ENCODE peak calls at places on chromosomes 5 and 9, in five cellular contexts. X is fibroblast of lung, Z is osteocyte, N is upper lobe of right lung, M is lower lobe of right lung. Y is an unnamed sample.

GRCh38 chr5:66170196-66170919 is 26.3 kb downstream of the SREK1 start:
- DNase-seq in M (no peak), Z (no peak), N (no peak), X (no peak), Y (no peak)

GRCh38 chr5:124599048-124599973 is 147.1 kb downstream of the ZNF608 start:
- DNase-seq in N (no peak), X (peak; percentile 78), M (no peak), Z (no peak), Y (peak; percentile 3)

GRCh38 chr5:135544666-135545045 is 8.9 kb upstream of the NEUROG1 start:
- DNase-seq in X (no peak), M (no peak), N (no peak), Z (no peak), Y (no peak)

GRCh38 chr5:95647886-95648860 is 1.6 kb downstream of the RFESD start:
- DNase-seq in N (no peak), Z (no peak), X (peak; percentile 23), M (no peak), Y (no peak)

GRCh38 chr9:110130211-110130610 is 77.7 kb downstream of the C9orf152 start:
- DNase-seq in X (no peak), Z (no peak), N (no peak), M (no peak), Y (no peak)

GRCh38 chr5:75640826-75641225 is 29.6 kb downstream of the ANKDD1B start:
- DNase-seq in N (no peak), X (no peak), Z (no peak), M (no peak), Y (no peak)

GRCh38 chr5:74316064-74316586 is 324.4 kb downstream of the ENC1 start:
- DNase-seq in N (no peak), X (peak; percentile 83), Z (no peak), M (no peak), Y (peak; percentile 99)

GRCh38 chr9:18791074-18791473 is 241.9 kb downstream of the SAXO1 start:
- DNase-seq in X (peak; percentile 28), Z (no peak), N (no peak), M (no peak), Y (no peak)

GRCh38 chr9:91477106-91477505 is 53.5 kb upstream of the NFIL3 start:
- DNase-seq in Z (no peak), N (no peak), M (no peak), X (no peak), Y (no peak)

GRCh38 chr9:126127591-126127990 is 199.0 kb upstream of the MVB12B start:
- DNase-seq in N (no peak), X (no peak), M (no peak), Z (peak; percentile 66), Y (no peak)

GRCh38 chr9:131591845-131592208 is 46.5 kb downstream of the PRRT1B start:
- DNase-seq in N (no peak), X (no peak), Z (no peak), M (no peak), Y (no peak)

GRCh38 chr5:96329886-96330531 is 103.0 kb downstream of the PCSK1 start:
- DNase-seq in Z (no peak), N (no peak), M (no peak), X (no peak), Y (no peak)

GRCh38 chr9:107894572-107895261 is 405.1 kb upstream of the KLF4 start:
- DNase-seq in N (no peak), X (peak; percentile 97), Z (peak; percentile 11), M (no peak), Y (no peak)

GRCh38 chr5:110167384-110167783 is 477.7 kb downstream of the MAN2A1 start:
- DNase-seq in X (no peak), M (no peak), N (no peak), Z (no peak), Y (no peak)

GRCh38 chr5:105659396-105659795 is 2011.3 kb downstream of the EFNA5 start:
- DNase-seq in Z (no peak), N (no peak), M (no peak), X (no peak), Y (no peak)

GRCh38 chr5:113271753-113272454 is 162.9 kb downstream of the TSSK1B start:
- DNase-seq in Z (no peak), N (no peak), X (no peak), M (no peak), Y (no peak)

GRCh38 chr5:1285883-1286291 is 9.0 kb downstream of the TERT start:
- DNase-seq in N (peak; percentile 55), Z (peak; percentile 82), X (no peak), M (no peak), Y (no peak)

GRCh38 chr5:176389114-176389768 is 690 bp downstream of the HIGD2A start:
- DNase-seq in N (no peak), M (no peak), X (no peak), Z (no peak), Y (no peak)

GRCh38 chr5:123865641-123866040 is 353.7 kb downstream of the CSNK1G3 start:
- DNase-seq in N (no peak), Z (no peak), M (no peak), X (no peak), Y (no peak)

GRCh38 chr5:44388504-44389409 is 463 bp downstream of the FGF10 start:
- DNase-seq in Z (no peak), N (peak; percentile 57), X (peak; percentile 47), M (peak; percentile 40), Y (no peak)

GRCh38 chr5:100595152-100595811 is 60.1 kb downstream of the FAM174A start:
- DNase-seq in X (peak; percentile 97), M (peak; percentile 32), N (no peak), Z (no peak), Y (peak; percentile 89)

GRCh38 chr5:141135030-141135717 is at the start of gene PCDHB5:
- DNase-seq in X (peak; percentile 33), N (no peak), Z (no peak), M (no peak), Y (no peak)
- TF ChIP-seq CTCF in X (peak; percentile 45), N (peak; percentile 34), Z (peak; percentile 40), M (peak; percentile 32), Y (peak; percentile 68)

DNA sequence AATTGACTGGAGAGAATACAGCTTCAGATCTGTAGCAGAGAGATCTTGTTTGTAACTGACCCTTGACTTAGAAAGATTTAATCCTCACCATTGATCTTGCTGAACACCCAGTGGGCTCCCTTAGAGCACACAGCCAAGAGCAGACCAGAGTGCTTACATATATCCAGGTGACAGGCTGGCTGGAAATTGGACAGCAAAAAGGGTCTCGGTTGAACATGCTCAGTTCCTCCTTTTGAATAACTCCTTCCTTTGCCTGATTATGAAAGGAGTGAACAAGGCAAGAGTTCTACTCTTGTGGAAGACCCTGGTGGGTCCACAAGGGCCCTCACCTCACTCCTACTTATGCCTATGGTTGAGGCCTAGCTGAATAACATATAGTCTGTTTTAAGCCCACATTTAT is 134.2 kb upstream of the LHFPL2 start:
- DNase-seq in N (no peak), Z (no peak), M (no peak), X (no peak), Y (no peak)
- TF ChIP-seq CTCF in N (no peak), Z (no peak), M (no peak), X (no peak), Y (no peak)

GRCh38 chr9:133955821-133956411 is 36.2 kb downstream of the VAV2 start:
- DNase-seq in M (peak; percentile 50), X (peak; percentile 33), Z (no peak), N (no peak), Y (no peak)
- TF ChIP-seq CTCF in M (no peak), X (peak; percentile 29), Z (peak; percentile 24), N (no peak), Y (no peak)

GRCh38 chr9:134525841-134526797 is 115.5 kb upstream of the COL5A1 start:
- DNase-seq in M (peak; percentile 47), Z (no peak), N (peak; percentile 64), X (peak; percentile 29), Y (peak; percentile 55)
- TF ChIP-seq CTCF in M (no peak), Z (no peak), N (no peak), X (peak; percentile 10), Y (peak; percentile 59)

DNA sequence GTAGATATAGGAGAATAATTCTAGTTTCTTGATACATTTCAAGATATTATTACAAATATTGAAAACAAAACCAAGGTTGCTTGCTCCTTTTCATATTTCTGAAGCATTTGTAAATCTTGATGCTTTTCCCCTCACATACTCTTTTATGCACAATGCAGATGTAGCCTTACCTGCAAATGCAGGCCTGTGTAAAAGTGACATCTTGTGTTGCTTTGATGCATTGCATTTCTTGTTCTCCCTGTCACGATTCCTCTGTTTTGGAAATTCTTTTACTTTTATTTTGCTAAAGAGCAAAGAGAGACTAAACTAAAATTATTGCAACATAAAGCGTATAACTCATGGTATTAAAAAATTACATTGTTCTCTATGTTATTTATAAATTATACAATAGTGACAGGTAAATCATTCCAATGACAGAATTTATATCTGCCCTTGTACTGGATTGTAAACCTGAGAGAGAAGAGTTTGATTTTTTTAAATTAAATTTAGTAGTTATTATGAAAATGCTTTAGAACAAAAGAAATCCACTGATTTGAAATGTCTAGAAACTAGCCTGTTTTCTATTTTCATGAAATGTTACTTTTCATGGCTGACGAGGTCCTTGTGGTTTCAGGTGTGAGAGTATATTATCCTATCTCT is 970.0 kb downstream of the MAT2B start:
- DNase-seq in N (no peak), M (no peak), Z (no peak), X (peak; percentile 57), Y (no peak)
- TF ChIP-seq CTCF in N (peak; percentile 52), M (peak; percentile 42), Z (peak; percentile 75), X (peak; percentile 47), Y (peak; percentile 58)

DNA sequence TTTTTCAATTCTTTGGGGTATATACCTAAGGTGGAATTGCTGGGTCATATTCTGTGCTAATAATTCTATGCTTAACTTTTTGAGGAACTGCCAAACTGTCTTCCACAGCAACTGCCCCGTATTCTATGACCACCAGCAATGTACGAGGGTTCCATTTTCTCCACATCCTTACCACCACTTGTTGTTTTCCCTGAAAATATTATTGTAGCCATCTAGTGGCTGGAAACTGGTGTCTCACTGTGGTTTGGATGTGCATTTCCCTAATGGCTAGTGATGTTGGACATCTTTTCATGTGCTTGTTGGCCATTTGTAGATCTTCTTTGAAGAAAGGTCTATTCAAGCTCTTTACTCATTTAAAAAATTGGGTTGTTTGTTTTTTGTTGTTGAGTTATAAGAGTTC is 30.7 kb downstream of the MSX2 start:
- DNase-seq in X (peak; percentile 33), Z (no peak), N (no peak), M (no peak), Y (no peak)
- TF ChIP-seq CTCF in X (peak; percentile 51), Z (peak; percentile 65), N (peak; percentile 13), M (peak; percentile 10), Y (peak; percentile 25)

DNA sequence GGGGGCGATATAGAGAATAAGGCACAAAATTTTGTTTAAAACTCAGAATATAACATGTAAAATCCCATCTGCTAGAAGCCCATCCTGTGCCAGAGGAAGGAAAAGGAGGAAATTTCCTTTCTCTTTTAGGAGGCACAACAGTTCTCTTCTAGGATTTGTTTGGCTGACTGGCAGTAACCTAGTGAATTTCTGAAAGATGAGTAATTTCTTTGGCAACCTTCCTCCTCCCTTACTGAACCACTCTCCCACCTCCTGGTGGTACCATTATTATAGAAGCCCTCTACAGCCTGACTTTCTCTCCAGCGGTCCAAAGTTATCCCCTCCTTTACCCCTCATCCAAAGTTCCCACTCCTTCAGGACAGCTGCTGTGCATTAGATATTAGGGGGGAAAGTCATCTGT is 18.3 kb downstream of the MOCS2 start:
- DNase-seq in Z (no peak), N (no peak), X (peak; percentile 64), M (no peak), Y (peak; percentile 70)
- TF ChIP-seq CTCF in Z (peak; percentile 30), N (no peak), X (peak; percentile 12), M (no peak), Y (peak; percentile 48)

Y was measured in HFFc6.